ENCODE peak calls at places on chromosome 15, in ten cellular contexts. P is NCI-H345; B is T-cell; H is stimulated activated CD4-positive, alpha-beta T cell treated with anti-CD3 and anti-CD28 coated beads, Interleukin-12 subunit alpha, Interleukin-12 subunit beta, amount 100 ng/mL, for 4 hours; I is neural crest cell; R is activated CD4-positive, alpha-beta T cell treated with anti-CD3 and anti-CD28 coated beads, Interleukin-2, amount 10 ng/mL, durations not matched to agents 7 days and 5 days; Z is coronary artery; X is fibroblast of lung; G is lower leg skin; S is WTC11. D is an unnamed sample.

GRCh38 chr15:101621961-101622360 is 30.2 kb downstream of the TM2D3 start:
- DNase-seq in P (no peak), B (no peak), H (no peak), I (no peak), R (no peak), Z (no peak), X (no peak), G (no peak), S (no peak), D (no peak)

GRCh38 chr15:59104602-59104911 is 389 bp upstream of the CCNB2 start:
- DNase-seq in P (no peak), B (no peak), H (peak), I (no peak), R (no peak), Z (no peak), X (no peak), G (no peak), S (no peak), D (no peak)

GRCh38 chr15:76358453-76358852 is 21.9 kb downstream of the ISL2 start:
- DNase-seq in P (no peak), B (no peak), H (no peak), I (no peak), R (no peak), Z (no peak), X (no peak), G (no peak), S (no peak), D (no peak)

GRCh38 chr15:95558131-95558530 is 772.4 kb upstream of the NR2F2 start:
- DNase-seq in P (no peak), B (no peak), H (no peak), I (no peak), R (no peak), Z (no peak), X (peak), G (no peak), S (no peak), D (no peak)

GRCh38 chr15:93029613-93030429 is 59.2 kb downstream of the RGMA start:
- DNase-seq in P (no peak), B (no peak), H (no peak), I (no peak), R (no peak), Z (no peak), X (peak), G (peak), S (no peak), D (no peak)

GRCh38 chr15:78625621-78626280 is 5.0 kb upstream of the CHRNA3 start:
- DNase-seq in P (peak), B (no peak), H (no peak), I (no peak), R (no peak), Z (no peak), X (no peak), G (peak), S (no peak), D (no peak)

GRCh38 chr15:84022516-84022915 is 213.1 kb upstream of the GOLGA6L4 start:
- DNase-seq in P (no peak), B (no peak), H (no peak), I (no peak), R (no peak), Z (no peak), X (no peak), G (no peak), S (no peak), D (no peak)

GRCh38 chr15:54282228-54282836 is 304.1 kb downstream of the UNC13C start:
- DNase-seq in P (no peak), B (no peak), H (no peak), I (no peak), R (no peak), Z (no peak), X (no peak), G (no peak), S (peak), D (no peak)

GRCh38 chr15:64151727-64152506 is at the start of gene SNX22:
- DNase-seq in P (peak), B (no peak), H (no peak), I (no peak), R (no peak), Z (peak), X (no peak), G (peak), S (peak), D (no peak)

D was measured in esophagus muscularis mucosa.